ENCODE peak calls at places on chromosomes 4 and X, in seven cellular contexts. One of them, this sample, is unnamed.
A peak's percentile ranks its signal among the peaks of the same experiment; 100 is the strongest.

GRCh38 chr4:159374749-159375535 is 272.1 kb downstream of the RAPGEF2 start:
- DNase-seq in mucosa of descending colon: no peak
- DNase-seq in GM12865: no peak
- DNase-seq in naive thymus-derived CD8-positive, alpha-beta T cell: no peak
- DNase-seq in iPS DF 19.7: no peak
- DNase-seq in T-helper 2 cell: no peak
- DNase-seq in renal cortical epithelial cell: peak; percentile 6
- DNase-seq in this sample: no peak

GRCh38 chrX:3520987-3521875 is 174.8 kb upstream of the MXRA5 start:
- DNase-seq in naive thymus-derived CD8-positive, alpha-beta T cell: no peak
- DNase-seq in GM12865: no peak
- DNase-seq in T-helper 2 cell: no peak
- DNase-seq in mucosa of descending colon: no peak
- DNase-seq in iPS DF 19.7: no peak
- DNase-seq in renal cortical epithelial cell: no peak
- DNase-seq in this sample: no peak

GRCh38 chr4:27000820-27001219 is 140.2 kb downstream of the STIM2 start:
- DNase-seq in T-helper 2 cell: no peak
- DNase-seq in renal cortical epithelial cell: peak; percentile 25
- DNase-seq in mucosa of descending colon: no peak
- DNase-seq in iPS DF 19.7: no peak
- DNase-seq in naive thymus-derived CD8-positive, alpha-beta T cell: no peak
- DNase-seq in GM12865: peak; percentile 47
- DNase-seq in this sample: no peak

GRCh38 chrX:53882331-53882730 is 161.9 kb downstream of the PHF8 start:
- DNase-seq in iPS DF 19.7: no peak
- DNase-seq in naive thymus-derived CD8-positive, alpha-beta T cell: no peak
- DNase-seq in renal cortical epithelial cell: peak; percentile 84
- DNase-seq in GM12865: no peak
- DNase-seq in T-helper 2 cell: no peak
- DNase-seq in mucosa of descending colon: no peak
- DNase-seq in this sample: no peak

GRCh38 chr4:158147151-158147550 is 25.7 kb downstream of the GASK1B start:
- DNase-seq in renal cortical epithelial cell: no peak
- DNase-seq in T-helper 2 cell: no peak
- DNase-seq in GM12865: no peak
- DNase-seq in mucosa of descending colon: no peak
- DNase-seq in naive thymus-derived CD8-positive, alpha-beta T cell: no peak
- DNase-seq in iPS DF 19.7: no peak
- DNase-seq in this sample: no peak

GRCh38 chrX:16839852-16840460 is 30.2 kb downstream of the RBBP7 start:
- DNase-seq in T-helper 2 cell: no peak
- DNase-seq in mucosa of descending colon: no peak
- DNase-seq in naive thymus-derived CD8-positive, alpha-beta T cell: no peak
- DNase-seq in renal cortical epithelial cell: peak; percentile 53
- DNase-seq in GM12865: no peak
- DNase-seq in iPS DF 19.7: no peak
- DNase-seq in this sample: no peak

GRCh38 chr4:87375719-87376291 is 15.2 kb downstream of the HSD17B11 start:
- DNase-seq in mucosa of descending colon: no peak
- DNase-seq in iPS DF 19.7: peak; percentile 9
- DNase-seq in renal cortical epithelial cell: peak; percentile 80
- DNase-seq in naive thymus-derived CD8-positive, alpha-beta T cell: peak; percentile 44
- DNase-seq in GM12865: peak; percentile 64
- DNase-seq in T-helper 2 cell: no peak
- DNase-seq in this sample: no peak

GRCh38 chr4:143099693-143100092 is 85.0 kb upstream of the USP38 start:
- DNase-seq in T-helper 2 cell: no peak
- DNase-seq in mucosa of descending colon: no peak
- DNase-seq in naive thymus-derived CD8-positive, alpha-beta T cell: no peak
- DNase-seq in GM12865: no peak
- DNase-seq in renal cortical epithelial cell: no peak
- DNase-seq in iPS DF 19.7: no peak
- DNase-seq in this sample: no peak

GRCh38 chrX:13029341-13029740 is 15.1 kb downstream of the FAM9C start:
- DNase-seq in T-helper 2 cell: no peak
- DNase-seq in GM12865: no peak
- DNase-seq in mucosa of descending colon: no peak
- DNase-seq in naive thymus-derived CD8-positive, alpha-beta T cell: no peak
- DNase-seq in iPS DF 19.7: no peak
- DNase-seq in renal cortical epithelial cell: peak; percentile 27
- DNase-seq in this sample: no peak

GRCh38 chrX:34379891-34380290 is 247.8 kb upstream of the FAM47A start:
- DNase-seq in mucosa of descending colon: no peak
- DNase-seq in GM12865: no peak
- DNase-seq in iPS DF 19.7: no peak
- DNase-seq in renal cortical epithelial cell: peak; percentile 0
- DNase-seq in naive thymus-derived CD8-positive, alpha-beta T cell: no peak
- DNase-seq in T-helper 2 cell: no peak
- DNase-seq in this sample: no peak

GRCh38 chr4:98509641-98510170 is 148.7 kb downstream of the TSPAN5 start:
- DNase-seq in T-helper 2 cell: no peak
- DNase-seq in iPS DF 19.7: no peak
- DNase-seq in renal cortical epithelial cell: no peak
- DNase-seq in naive thymus-derived CD8-positive, alpha-beta T cell: no peak
- DNase-seq in mucosa of descending colon: no peak
- DNase-seq in GM12865: no peak
- DNase-seq in this sample: no peak

GRCh38 chr4:40254961-40255721 is 58.3 kb downstream of the RHOH start:
- DNase-seq in naive thymus-derived CD8-positive, alpha-beta T cell: no peak
- DNase-seq in iPS DF 19.7: no peak
- DNase-seq in T-helper 2 cell: no peak
- DNase-seq in renal cortical epithelial cell: peak; percentile 83
- DNase-seq in mucosa of descending colon: no peak
- DNase-seq in GM12865: no peak
- DNase-seq in this sample: no peak

This sample was measured in T-helper 9 cell.